ENCODE peak calls at places on chromosomes 3 and 15, in four cellular contexts. O is HS-27A, H is colonic mucosa, Q is endothelial cell. W is an unnamed sample.

GRCh38 chr3:62445267-62445666 is 71.9 kb upstream of the FEZF2 start:
- DNase-seq in Q (no peak), O (no peak), H (no peak), W (no peak)

GRCh38 chr3:41200669-41201021 is 1.3 kb downstream of the CTNNB1 start:
- DNase-seq in Q (peak; percentile 14), H (peak; percentile 41), O (no peak), W (peak; percentile 69)

GRCh38 chr3:152961323-152961722 is 126.4 kb downstream of the P2RY1 start:
- DNase-seq in O (no peak), H (peak; percentile 22), Q (peak; percentile 31), W (no peak)

GRCh38 chr15:88975891-88976290 is 62.7 kb upstream of the MFGE8 start:
- DNase-seq in O (no peak), Q (no peak), H (no peak), W (peak; percentile 75)

GRCh38 chr15:73369073-73369694 is 426 bp upstream of the HCN4 start:
- DNase-seq in Q (no peak), H (no peak), O (no peak), W (no peak)

GRCh38 chr15:70111203-70112017 is 13.7 kb upstream of the TLE3 start:
- DNase-seq in H (peak; percentile 85), O (no peak), Q (peak; percentile 73), W (peak; percentile 70)

GRCh38 chr3:16277471-16277870 is 12.5 kb downstream of the OXNAD1 start:
- DNase-seq in O (no peak), Q (no peak), H (no peak), W (peak; percentile 36)

GRCh38 chr3:30476373-30477082 is 129.9 kb upstream of the TGFBR2 start:
- DNase-seq in H (no peak), O (no peak), Q (no peak), W (peak; percentile 91)

GRCh38 chr3:66997560-66998074 is 490 bp upstream of the KBTBD8 start:
- DNase-seq in H (peak; percentile 28), O (peak; percentile 80), Q (no peak), W (no peak)

GRCh38 chr3:71659758-71660666 is 65.2 kb downstream of the EIF4E3 start:
- DNase-seq in O (no peak), Q (no peak), H (no peak), W (no peak)

GRCh38 chr3:14227866-14228265 is 49.2 kb downstream of the LSM3 start:
- DNase-seq in O (no peak), Q (no peak), H (peak; percentile 24), W (no peak)

GRCh38 chr3:185744997-185745843 is 79.6 kb downstream of the IGF2BP2 start:
- DNase-seq in O (no peak), H (peak; percentile 59), Q (peak; percentile 24), W (peak; percentile 42)

GRCh38 chr3:171862993-171863521 is 19.9 kb downstream of the TMEM212 start:
- DNase-seq in H (no peak), O (no peak), Q (no peak), W (no peak)

GRCh38 chr3:109532257-109533216 is 195.2 kb upstream of the DPPA4 start:
- DNase-seq in O (peak; percentile 74), Q (peak; percentile 60), H (peak; percentile 41), W (peak; percentile 31)

GRCh38 chr3:144363856-144364255 is 392.2 kb downstream of the DIPK2A start:
- DNase-seq in H (no peak), O (no peak), Q (no peak), W (no peak)

GRCh38 chr3:149964296-149964695 is 6.4 kb downstream of the PFN2 start:
- DNase-seq in H (no peak), O (no peak), Q (no peak), W (no peak)

GRCh38 chr3:178420033-178420432 is 116.2 kb upstream of the KCNMB2 start:
- DNase-seq in Q (no peak), H (no peak), O (no peak), W (no peak)

GRCh38 chr3:197541756-197542539 is 13.8 kb downstream of the BDH1 start:
- DNase-seq in O (no peak), Q (peak; percentile 41), H (no peak), W (no peak)

GRCh38 chr3:108554913-108555571 is 34.2 kb downstream of the CIP2A start:
- DNase-seq in O (no peak), Q (no peak), H (no peak), W (no peak)

GRCh38 chr3:190064112-190064511 is 56.6 kb downstream of the P3H2 start:
- DNase-seq in H (no peak), O (peak; percentile 75), Q (no peak), W (no peak)

GRCh38 chr3:27508421-27508820 is 24.2 kb upstream of the SLC4A7 start:
- DNase-seq in Q (no peak), H (no peak), O (no peak), W (no peak)